ENCODE peak calls at places on chromosomes 5 and 9, in eight cellular contexts. One of them, this sample, is unnamed.

GRCh38 chr5:159106569-159107282 is 7.0 kb upstream of the EBF1 start:
- DNase-seq in GDM1: peak
- DNase-seq in AG10803: peak
- DNase-seq in RWPE1: peak
- DNase-seq in HT-29: peak
- DNase-seq in aorta: peak
- DNase-seq in Panc1: peak
- DNase-seq in NCI-H2107: peak
- DNase-seq in this sample: peak

GRCh38 chr5:97163360-97163764 is 19.7 kb downstream of the RIOK2 start:
- DNase-seq in GDM1: no peak
- DNase-seq in AG10803: peak
- DNase-seq in RWPE1: no peak
- DNase-seq in HT-29: peak
- DNase-seq in aorta: no peak
- DNase-seq in Panc1: no peak
- DNase-seq in NCI-H2107: no peak
- DNase-seq in this sample: peak

GRCh38 chr5:133831506-133832224 is 136.8 kb downstream of the C5orf15 start:
- DNase-seq in GDM1: no peak
- DNase-seq in AG10803: peak
- DNase-seq in RWPE1: peak
- DNase-seq in HT-29: no peak
- DNase-seq in aorta: no peak
- DNase-seq in Panc1: no peak
- DNase-seq in NCI-H2107: no peak
- DNase-seq in this sample: peak

GRCh38 chr5:73160239-73160671 is 12.7 kb upstream of the TMEM174 start:
- DNase-seq in GDM1: no peak
- DNase-seq in AG10803: no peak
- DNase-seq in RWPE1: no peak
- DNase-seq in HT-29: no peak
- DNase-seq in aorta: no peak
- DNase-seq in Panc1: no peak
- DNase-seq in NCI-H2107: no peak
- DNase-seq in this sample: no peak

GRCh38 chr9:115263731-115264130 is 145.8 kb upstream of the TNC start:
- DNase-seq in GDM1: no peak
- DNase-seq in AG10803: peak
- DNase-seq in RWPE1: no peak
- DNase-seq in HT-29: no peak
- DNase-seq in aorta: no peak
- DNase-seq in Panc1: no peak
- DNase-seq in NCI-H2107: no peak
- DNase-seq in this sample: peak

GRCh38 chr5:84393969-84394368 is 9.3 kb upstream of the EDIL3 start:
- DNase-seq in GDM1: no peak
- DNase-seq in AG10803: peak
- DNase-seq in RWPE1: peak
- DNase-seq in HT-29: no peak
- DNase-seq in aorta: peak
- DNase-seq in Panc1: peak
- DNase-seq in NCI-H2107: no peak
- DNase-seq in this sample: peak

GRCh38 chr5:58357121-58357520 is 102.8 kb downstream of the PLK2 start:
- DNase-seq in GDM1: no peak
- DNase-seq in AG10803: peak
- DNase-seq in RWPE1: no peak
- DNase-seq in HT-29: no peak
- DNase-seq in aorta: no peak
- DNase-seq in Panc1: no peak
- DNase-seq in NCI-H2107: no peak
- DNase-seq in this sample: peak

GRCh38 chr9:122389799-122390481 is 19.1 kb downstream of the PTGS1 start:
- DNase-seq in GDM1: peak
- DNase-seq in AG10803: no peak
- DNase-seq in RWPE1: no peak
- DNase-seq in HT-29: no peak
- DNase-seq in aorta: no peak
- DNase-seq in Panc1: no peak
- DNase-seq in NCI-H2107: no peak
- DNase-seq in this sample: peak

GRCh38 chr5:32542216-32543059 is 42.9 kb upstream of the SUB1 start:
- DNase-seq in GDM1: peak
- DNase-seq in AG10803: no peak
- DNase-seq in RWPE1: peak
- DNase-seq in HT-29: no peak
- DNase-seq in aorta: no peak
- DNase-seq in Panc1: no peak
- DNase-seq in NCI-H2107: no peak
- DNase-seq in this sample: peak

GRCh38 chr9:99173570-99174504 is 47.9 kb downstream of the ALG2 start:
- DNase-seq in GDM1: no peak
- DNase-seq in AG10803: no peak
- DNase-seq in RWPE1: no peak
- DNase-seq in HT-29: no peak
- DNase-seq in aorta: no peak
- DNase-seq in Panc1: no peak
- DNase-seq in NCI-H2107: no peak
- DNase-seq in this sample: no peak

GRCh38 chr5:81848368-81848767 is 97.5 kb upstream of the SSBP2 start:
- DNase-seq in GDM1: no peak
- DNase-seq in AG10803: peak
- DNase-seq in RWPE1: no peak
- DNase-seq in HT-29: no peak
- DNase-seq in aorta: no peak
- DNase-seq in Panc1: no peak
- DNase-seq in NCI-H2107: no peak
- DNase-seq in this sample: no peak

GRCh38 chr9:114691046-114691955 is 9.3 kb upstream of the TEX48 start:
- DNase-seq in GDM1: no peak
- DNase-seq in AG10803: peak
- DNase-seq in RWPE1: peak
- DNase-seq in HT-29: peak
- DNase-seq in aorta: no peak
- DNase-seq in Panc1: peak
- DNase-seq in NCI-H2107: no peak
- DNase-seq in this sample: peak

GRCh38 chr9:4549751-4550295 is 59.6 kb downstream of the SLC1A1 start:
- DNase-seq in GDM1: no peak
- DNase-seq in AG10803: peak
- DNase-seq in RWPE1: no peak
- DNase-seq in HT-29: no peak
- DNase-seq in aorta: no peak
- DNase-seq in Panc1: no peak
- DNase-seq in NCI-H2107: no peak
- DNase-seq in this sample: no peak

GRCh38 chr5:31021181-31021624 is 172.3 kb upstream of the CDH6 start:
- DNase-seq in GDM1: no peak
- DNase-seq in AG10803: no peak
- DNase-seq in RWPE1: no peak
- DNase-seq in HT-29: no peak
- DNase-seq in aorta: no peak
- DNase-seq in Panc1: no peak
- DNase-seq in NCI-H2107: no peak
- DNase-seq in this sample: peak

GRCh38 chr9:76655121-76655531 is 109.1 kb upstream of the PCA3 start:
- DNase-seq in GDM1: peak
- DNase-seq in AG10803: no peak
- DNase-seq in RWPE1: no peak
- DNase-seq in HT-29: no peak
- DNase-seq in aorta: no peak
- DNase-seq in Panc1: no peak
- DNase-seq in NCI-H2107: no peak
- DNase-seq in this sample: no peak

GRCh38 chr5:180287404-180287803 is 4.5 kb downstream of the MAPK9 start:
- DNase-seq in GDM1: no peak
- DNase-seq in AG10803: no peak
- DNase-seq in RWPE1: no peak
- DNase-seq in HT-29: no peak
- DNase-seq in aorta: no peak
- DNase-seq in Panc1: no peak
- DNase-seq in NCI-H2107: no peak
- DNase-seq in this sample: no peak

GRCh38 chr9:131670247-131670681 is 69.6 kb downstream of the RAPGEF1 start:
- DNase-seq in GDM1: no peak
- DNase-seq in AG10803: no peak
- DNase-seq in RWPE1: no peak
- DNase-seq in HT-29: no peak
- DNase-seq in aorta: peak
- DNase-seq in Panc1: no peak
- DNase-seq in NCI-H2107: no peak
- DNase-seq in this sample: no peak

GRCh38 chr5:139272471-139273321 is 20.8 kb upstream of the MATR3 start:
- DNase-seq in GDM1: peak
- DNase-seq in AG10803: peak
- DNase-seq in RWPE1: peak
- DNase-seq in HT-29: peak
- DNase-seq in aorta: no peak
- DNase-seq in Panc1: no peak
- DNase-seq in NCI-H2107: no peak
- DNase-seq in this sample: peak